ENCODE peak calls at places on chromosomes 6 and 20, in five cellular contexts. H is Calu3, A is WERI-Rb-1, I is heart right ventricle, G is right lobe of liver. Z is an unnamed sample.

GRCh38 chr6:32826996-32827395 is 10.2 kb upstream of the HLA-DOB start:
- DNase-seq in G (no peak), A (no peak), I (no peak), H (no peak), Z (no peak)

GRCh38 chr6:117110146-117110545 is 155.2 kb upstream of the VGLL2 start:
- DNase-seq in H (no peak), G (no peak), I (no peak), A (no peak), Z (no peak)

GRCh38 chr6:157985378-157986155 is 3.9 kb downstream of the SYNJ2 start:
- DNase-seq in H (no peak), I (no peak), G (no peak), A (peak; percentile 43), Z (peak; percentile 54)

GRCh38 chr6:29886686-29887085 is 55.6 kb upstream of the HLA-A start:
- DNase-seq in I (no peak), A (no peak), G (no peak), H (no peak), Z (no peak)

GRCh38 chr6:145815875-145816274 is 1.3 kb upstream of the FBXO30 start:
- DNase-seq in G (no peak), H (no peak), I (no peak), A (peak; percentile 20), Z (no peak)

GRCh38 chr6:87473419-87473903 is 687 bp downstream of the SLC35A1 start:
- DNase-seq in H (peak; percentile 22), I (peak; percentile 63), A (no peak), G (no peak), Z (no peak)

GRCh38 chr6:44040786-44041185 is 86.5 kb downstream of the MRPL14 start:
- DNase-seq in G (no peak), I (no peak), A (no peak), H (no peak), Z (peak; percentile 54)

GRCh38 chr6:15527838-15528617 is 134.8 kb downstream of the DTNBP1 start:
- DNase-seq in A (peak; percentile 2), G (no peak), I (no peak), H (no peak), Z (no peak)

GRCh38 chr6:4153514-4153985 is 18.2 kb upstream of the ECI2 start:
- DNase-seq in H (no peak), G (no peak), I (no peak), A (no peak), Z (no peak)

GRCh38 chr6:579339-579738 is 77.6 kb downstream of the HUS1B start:
- DNase-seq in G (no peak), A (no peak), I (no peak), H (no peak), Z (no peak)

GRCh38 chr6:139376054-139376355 is 1.6 kb upstream of the CITED2 start:
- DNase-seq in I (peak; percentile 22), H (no peak), A (no peak), G (no peak), Z (no peak)

GRCh38 chr6:139376604-139377218 is 2.3 kb upstream of the CITED2 start:
- DNase-seq in I (no peak), G (peak; percentile 82), A (no peak), H (peak; percentile 18), Z (no peak)

GRCh38 chr6:139374357-139375238 is at the start of gene CITED2:
- DNase-seq in H (peak; percentile 88), I (peak; percentile 93), G (peak; percentile 96), A (peak; percentile 91), Z (peak; percentile 95)

GRCh38 chr6:139373928-139374356 is 506 bp downstream of the CITED2 start:
- DNase-seq in A (no peak), H (no peak), G (no peak), I (no peak), Z (no peak)

GRCh38 chr6:139375239-139376053 is 998 bp upstream of the CITED2 start:
- DNase-seq in G (peak; percentile 96), H (peak; percentile 87), I (peak; percentile 89), A (peak; percentile 84), Z (peak; percentile 93)
- TF ChIP-seq CTCF in G (no peak), H (no peak), I (no peak), A (no peak), Z (peak; percentile 62)

DNA sequence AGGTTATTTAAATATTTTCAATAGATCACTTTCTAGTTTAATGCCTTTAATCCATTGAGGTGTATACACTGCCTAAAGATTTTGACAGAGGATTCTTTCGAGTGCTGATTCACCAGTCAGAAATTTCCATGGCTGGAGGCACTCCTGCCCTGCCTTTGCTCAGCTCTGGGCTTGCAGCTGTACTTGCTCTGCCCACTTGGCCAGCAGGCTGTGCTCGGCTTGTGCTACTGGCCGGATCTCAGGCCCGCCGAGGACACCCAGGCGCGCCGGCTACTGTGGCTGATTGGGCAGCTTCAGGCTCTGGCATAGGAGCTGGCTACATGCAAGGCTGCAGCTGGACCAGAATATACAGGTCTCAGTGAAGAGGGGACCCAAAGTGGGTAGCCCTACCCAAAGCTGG is 675.1 kb upstream of the MMS22L start:
- DNase-seq in H (no peak), I (peak; percentile 15), G (no peak), A (no peak), Z (peak; percentile 75)
- TF ChIP-seq CTCF in H (no peak), I (no peak), G (no peak), A (no peak), Z (peak; percentile 51)

GRCh38 chr6:35048631-35049083 is 92.5 kb downstream of the TCP11 start:
- DNase-seq in G (no peak), A (peak; percentile 96), I (no peak), H (no peak), Z (no peak)
- TF ChIP-seq CTCF in G (no peak), A (peak; percentile 55), I (peak; percentile 24), H (no peak), Z (peak; percentile 58)

GRCh38 chr6:166512567-166512966 is 73.9 kb downstream of the RAMACL start:
- DNase-seq in I (no peak), H (peak; percentile 22), A (peak; percentile 44), G (no peak), Z (no peak)
- TF ChIP-seq CTCF in I (no peak), H (no peak), A (peak; percentile 49), G (no peak), Z (no peak)

DNA sequence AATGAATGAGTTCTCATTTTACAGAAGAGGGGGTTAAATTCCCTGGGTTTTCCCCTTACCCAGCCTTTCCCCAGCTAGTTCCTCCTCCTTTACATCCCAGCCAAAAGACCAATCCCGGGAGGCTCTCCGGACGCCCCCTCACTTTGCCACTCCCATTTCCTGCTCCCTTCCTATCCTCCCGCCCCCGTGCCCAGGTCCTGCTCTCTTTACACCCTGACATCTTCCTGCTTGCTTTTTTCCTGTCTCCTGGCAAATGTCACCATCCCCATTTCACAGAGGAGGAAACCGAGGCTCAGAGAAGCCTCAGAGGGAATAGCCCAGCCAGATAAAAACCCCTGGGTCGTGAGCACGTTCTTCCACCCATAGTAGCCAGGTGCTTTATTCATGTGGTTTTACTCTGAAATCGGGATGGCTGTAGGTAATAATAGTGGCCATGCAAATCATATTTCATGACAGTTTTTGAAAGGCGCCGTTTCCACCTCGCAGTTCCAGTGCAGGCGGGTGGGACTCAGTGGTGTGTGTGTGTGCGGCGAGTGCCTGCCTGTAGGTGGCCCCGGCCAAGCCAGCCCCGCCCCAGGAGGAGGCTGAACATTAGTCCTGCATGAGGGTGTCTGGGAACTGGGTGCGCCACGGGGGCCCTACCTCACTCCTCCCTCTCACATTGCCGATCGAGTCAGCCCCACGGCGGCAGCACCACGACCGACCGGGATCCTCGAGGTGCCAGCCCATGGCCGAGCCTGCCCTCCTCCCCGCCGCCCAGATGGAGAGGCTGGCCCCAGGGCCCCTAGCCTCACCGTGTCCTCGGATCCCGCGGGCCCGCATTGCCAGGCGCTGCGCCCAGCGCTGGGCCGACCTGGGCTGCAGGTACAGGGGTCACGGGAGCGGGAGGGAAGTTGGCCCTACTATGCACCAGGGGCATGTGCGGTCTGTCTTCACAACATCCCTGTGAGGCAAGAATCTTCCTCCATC is at the start of gene ARHGAP40:
- DNase-seq in A (peak; percentile 29), H (peak; percentile 88), I (no peak), G (no peak), Z (no peak)
- TF ChIP-seq CTCF in A (peak; percentile 33), H (peak; percentile 63), I (no peak), G (no peak), Z (peak; percentile 26)

GRCh38 chr6:37381579-37381978 is 27.8 kb downstream of the RNF8 start:
- DNase-seq in A (peak; percentile 92), H (peak; percentile 63), I (no peak), G (no peak), Z (no peak)
- TF ChIP-seq CTCF in A (peak; percentile 92), H (peak; percentile 70), I (peak; percentile 58), G (peak; percentile 55), Z (peak; percentile 80)

GRCh38 chr6:136567688-136568087 is 17.5 kb upstream of the MAP7 start:
- DNase-seq in G (no peak), A (no peak), I (no peak), H (no peak), Z (no peak)
- TF ChIP-seq CTCF in G (no peak), A (no peak), I (no peak), H (no peak), Z (no peak)

GRCh38 chr20:8398289-8399051 is 266.4 kb downstream of the PLCB1 start:
- DNase-seq in H (no peak), I (no peak), G (no peak), A (no peak), Z (no peak)

GRCh38 chr20:8402798-8403197 is 270.7 kb downstream of the PLCB1 start:
- DNase-seq in A (no peak), H (no peak), G (no peak), I (no peak), Z (no peak)

GRCh38 chr20:8400461-8400860 is 268.4 kb downstream of the PLCB1 start:
- DNase-seq in G (no peak), A (no peak), I (no peak), H (no peak), Z (no peak)

GRCh38 chr20:8401491-8401890 is 269.4 kb downstream of the PLCB1 start:
- DNase-seq in I (no peak), H (no peak), A (no peak), G (no peak), Z (no peak)

DNA sequence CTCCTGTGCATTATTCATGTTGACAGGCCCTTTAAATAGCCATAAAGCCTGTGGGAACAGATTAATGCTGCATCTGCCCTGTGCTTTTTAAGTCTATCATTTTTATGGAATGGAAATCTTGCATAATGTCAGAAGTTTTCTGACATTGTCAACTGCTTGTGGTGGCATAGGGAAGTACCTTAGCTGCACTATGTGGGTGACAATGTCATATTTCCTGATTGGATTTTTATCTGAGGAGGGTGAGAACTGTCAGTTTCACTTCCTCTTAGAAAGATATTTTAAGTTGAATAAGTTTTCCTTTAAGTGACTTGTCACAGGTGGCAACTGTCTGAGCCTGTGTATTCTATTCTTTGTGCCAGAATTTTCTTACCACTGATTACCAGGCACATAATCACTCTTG is 267.9 kb downstream of the PLCB1 start:
- DNase-seq in A (no peak), I (no peak), G (no peak), H (no peak), Z (no peak)
- TF ChIP-seq CTCF in A (no peak), I (no peak), G (no peak), H (no peak), Z (no peak)

Z was measured in chondrocyte.